ENCODE peak calls at places on chromosome 11, in six cellular contexts. C, Y, V, U, F and W are unnamed samples.
A peak's percentile ranks its signal among the peaks of the same experiment; 100 is the strongest.

GRCh38 chr11:93905384-93905783 is 55.0 kb upstream of the VSTM5 start:
- DNase-seq in C (no peak), Y (no peak), V (no peak), U (no peak), F (peak; percentile 13), W (no peak)

GRCh38 chr11:117230286-117230961 is 1.4 kb downstream of the PCSK7 start:
- DNase-seq in C (no peak), Y (no peak), V (no peak), U (no peak), F (no peak), W (no peak)

GRCh38 chr11:124538019-124538418 is 5.4 kb downstream of the OR8B12 start:
- DNase-seq in C (no peak), Y (peak; percentile 45), V (no peak), U (no peak), F (peak; percentile 94), W (no peak)

GRCh38 chr11:119055901-119056300 is 1.1 kb downstream of the HYOU1 start:
- DNase-seq in C (no peak), Y (no peak), V (no peak), U (no peak), F (peak; percentile 38), W (no peak)

GRCh38 chr11:78140392-78141077 is 1.1 kb upstream of the ALG8 start:
- DNase-seq in C (no peak), Y (no peak), V (no peak), U (no peak), F (no peak), W (no peak)

GRCh38 chr11:9490376-9490775 is 29.6 kb downstream of the ZNF143 start:
- DNase-seq in C (no peak), Y (no peak), V (no peak), U (no peak), F (no peak), W (no peak)

GRCh38 chr11:75191330-75191717 is 40.4 kb downstream of the SLCO2B1 start:
- DNase-seq in C (no peak), Y (peak; percentile 12), V (no peak), U (no peak), F (peak; percentile 6), W (no peak)

GRCh38 chr11:2949920-2950319 is 20.7 kb upstream of the PHLDA2 start:
- DNase-seq in C (no peak), Y (no peak), V (no peak), U (no peak), F (no peak), W (no peak)

GRCh38 chr11:109972181-109972715 is 120.9 kb upstream of the ZC3H12C start:
- DNase-seq in C (no peak), Y (no peak), V (no peak), U (no peak), F (no peak), W (no peak)

GRCh38 chr11:72138821-72139390 is 3.4 kb downstream of the FOLR3 start:
- DNase-seq in C (no peak), Y (no peak), V (no peak), U (no peak), F (no peak), W (no peak)

GRCh38 chr11:12914401-12914912 is 94.7 kb upstream of the RASSF10 start:
- DNase-seq in C (no peak), Y (peak; percentile 27), V (peak; percentile 36), U (peak; percentile 26), F (peak; percentile 28), W (no peak)

GRCh38 chr11:119991022-119991404 is 146.9 kb downstream of the TRIM29 start:
- DNase-seq in C (no peak), Y (no peak), V (no peak), U (no peak), F (no peak), W (no peak)

GRCh38 chr11:89491141-89491690 is at the start of gene NOX4:
- DNase-seq in C (peak; percentile 30), Y (peak; percentile 60), V (no peak), U (peak; percentile 24), F (peak; percentile 63), W (no peak)

GRCh38 chr11:8233691-8234424 is 29.8 kb downstream of the LMO1 start:
- DNase-seq in C (no peak), Y (no peak), V (no peak), U (no peak), F (no peak), W (no peak)

GRCh38 chr11:81772161-81772560 is 961.5 kb downstream of the FAM181B start:
- DNase-seq in C (no peak), Y (no peak), V (no peak), U (no peak), F (peak; percentile 76), W (no peak)
- TF ChIP-seq CTCF in C (no peak), Y (no peak), V (no peak), U (no peak), F (no peak), W (no peak)

DNA sequence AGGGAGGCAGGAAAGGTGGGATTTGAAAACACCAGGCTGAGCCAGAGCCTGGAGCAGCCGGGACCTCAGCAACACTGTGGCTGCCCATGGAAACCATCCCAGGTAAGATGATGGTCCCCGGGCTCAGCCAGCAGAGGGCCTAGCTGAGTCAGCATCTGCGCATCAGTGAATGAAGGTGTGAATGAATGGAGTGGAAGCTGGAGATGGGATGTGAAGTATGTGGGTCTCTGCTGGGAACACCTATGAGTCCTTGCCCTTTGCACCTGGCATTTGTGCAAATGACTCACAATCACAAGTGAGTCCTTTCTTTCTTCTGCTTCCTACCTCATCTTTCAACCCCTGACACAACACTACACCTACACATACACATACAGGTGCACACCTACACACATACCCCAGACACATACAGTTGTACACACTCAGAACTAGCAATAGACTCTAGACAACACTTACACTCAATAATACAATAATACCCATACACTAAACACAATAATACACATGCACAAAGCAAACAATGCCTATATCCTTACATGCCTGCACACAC is 62.8 kb upstream of the PRDM11 start:
- DNase-seq in C (no peak), Y (no peak), V (peak; percentile 45), U (no peak), F (no peak), W (no peak)
- TF ChIP-seq CTCF in C (no peak), Y (no peak), V (peak; percentile 42), U (no peak), F (peak; percentile 56), W (peak; percentile 47)

GRCh38 chr11:40514124-40514523 is 945.3 kb downstream of the LRRC4C start:
- DNase-seq in C (no peak), Y (no peak), V (no peak), U (no peak), F (no peak), W (no peak)
- TF ChIP-seq CTCF in C (no peak), Y (no peak), V (no peak), U (no peak), F (no peak), W (no peak)

DNA sequence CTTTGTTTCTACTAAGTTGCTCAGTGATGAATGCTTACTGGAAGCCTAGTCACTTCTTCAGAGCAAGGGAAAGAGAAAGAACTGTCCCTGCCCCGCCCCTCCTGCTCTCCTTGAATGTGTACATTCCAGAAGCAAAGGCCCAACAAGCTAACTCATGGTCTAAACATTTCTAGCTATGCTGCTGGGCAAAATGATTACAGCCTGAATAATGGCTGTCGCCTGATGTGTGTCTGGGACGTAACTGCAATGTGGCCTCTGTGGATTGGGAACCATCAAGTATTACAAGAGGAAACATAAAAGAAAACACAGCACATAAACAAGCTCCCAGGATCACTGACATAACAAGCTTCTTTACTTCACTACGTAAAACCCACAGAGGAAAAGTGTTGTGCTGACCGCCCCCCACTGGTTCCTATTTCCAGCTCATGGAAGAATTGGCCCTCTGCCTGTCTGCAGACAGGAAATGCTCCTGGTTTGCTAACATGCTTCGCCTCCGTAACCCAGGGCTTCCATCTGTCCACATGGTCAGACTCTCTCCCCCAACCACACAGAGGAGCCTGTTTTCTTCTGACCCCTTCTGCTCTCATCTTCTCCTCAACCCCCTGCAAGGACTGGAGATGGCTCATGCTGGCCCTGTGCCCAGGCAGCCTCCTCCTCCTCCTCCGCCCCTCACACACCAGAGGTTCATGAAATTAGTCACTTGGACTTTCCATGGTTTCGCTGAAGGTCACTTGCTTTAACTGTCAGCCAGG is 187.2 kb downstream of the MAML2 start:
- DNase-seq in C (peak; percentile 34), Y (peak; percentile 83), V (peak; percentile 23), U (peak; percentile 57), F (peak; percentile 98), W (peak; percentile 89)
- TF ChIP-seq CTCF in C (no peak), Y (no peak), V (no peak), U (peak; percentile 48), F (peak; percentile 41), W (no peak)

GRCh38 chr11:125887373-125888324 is at the start of gene HYLS1:
- DNase-seq in C (peak; percentile 95), Y (peak; percentile 92), V (peak; percentile 81), U (peak; percentile 82), F (peak; percentile 98), W (peak; percentile 91)
- TF ChIP-seq CTCF in C (peak; percentile 7), Y (peak; percentile 4), V (no peak), U (peak; percentile 37), F (peak; percentile 37), W (no peak)